ENCODE peak calls at places on chromosome 11, in four cellular contexts. U is ureter, F is HEK293T, H is fibroblast of mammary gland. I is an unnamed sample.

GRCh38 chr11:115161876-115162275 is 342.3 kb downstream of the CADM1 start:
- DNase-seq in U (no peak), F (no peak), H (no peak), I (no peak)

GRCh38 chr11:27158763-27159679 is 118.4 kb downstream of the BBOX1 start:
- DNase-seq in U (peak; percentile 57), F (peak; percentile 77), H (peak; percentile 87), I (peak; percentile 43)

GRCh38 chr11:132101861-132102260 is 731.4 kb downstream of the NTM start:
- DNase-seq in U (no peak), F (no peak), H (no peak), I (no peak)

GRCh38 chr11:130141561-130142341 is 17.8 kb upstream of the ST14 start:
- DNase-seq in U (no peak), F (no peak), H (no peak), I (no peak)

GRCh38 chr11:316031-316701 is 2.3 kb downstream of the IFITM1 start:
- DNase-seq in U (no peak), F (no peak), H (no peak), I (no peak)

GRCh38 chr11:119889728-119890280 is 160.8 kb upstream of the NECTIN1 start:
- DNase-seq in U (no peak), F (no peak), H (no peak), I (no peak)

GRCh38 chr11:77602385-77603105 is 12.8 kb downstream of the AQP11 start:
- DNase-seq in U (no peak), F (no peak), H (peak; percentile 87), I (no peak)

GRCh38 chr11:1176224-1177019 is 18.7 kb downstream of the MUC5AC start:
- DNase-seq in U (no peak), F (no peak), H (no peak), I (no peak)

GRCh38 chr11:11347583-11347982 is 5.5 kb downstream of the CSNK2A3 start:
- DNase-seq in U (no peak), F (no peak), H (no peak), I (no peak)

GRCh38 chr11:19868281-19868821 is 155.7 kb downstream of the NAV2 start:
- DNase-seq in U (peak; percentile 73), F (no peak), H (peak; percentile 95), I (no peak)

GRCh38 chr11:95245038-95245437 is 14.0 kb upstream of the SESN3 start:
- DNase-seq in U (no peak), F (no peak), H (peak; percentile 72), I (no peak)

GRCh38 chr11:107176148-107177105 is 158.2 kb upstream of the GUCY1A2 start:
- DNase-seq in U (no peak), F (no peak), H (no peak), I (no peak)

GRCh38 chr11:117885777-117886176 is 9.3 kb upstream of the FXYD6 start:
- DNase-seq in U (peak; percentile 88), F (no peak), H (peak; percentile 8), I (no peak)

GRCh38 chr11:16322190-16322589 is 34.2 kb downstream of the SOX6 start:
- DNase-seq in U (no peak), F (no peak), H (no peak), I (no peak)

GRCh38 chr11:14645247-14645912 is 1.8 kb downstream of the PDE3B start:
- DNase-seq in U (no peak), F (no peak), H (peak; percentile 40), I (no peak)

GRCh38 chr11:12439615-12440014 is 62.2 kb downstream of the PARVA start:
- DNase-seq in U (no peak), F (no peak), H (no peak), I (no peak)

GRCh38 chr11:130161441-130161840 is 1.9 kb downstream of the ST14 start:
- DNase-seq in U (no peak), F (no peak), H (no peak), I (no peak)

I was measured in stomach.